ENCODE peak calls at places on chromosome 1, in six cellular contexts. X is activated naive CD4-positive, alpha-beta T cell treated with anti-CD3 and anti-CD28 coated beads, Interleukin-2, amount 50 U/mL, for 16 hours; Q is NCI-H774; Y is breast epithelium; G is Peyer's patch; F is foreskin fibroblast. P is an unnamed sample.

GRCh38 chr1:44559361-44559760 is 114.9 kb downstream of the TMEM53 start:
- DNase-seq in X (no peak), Q (no peak), Y (no peak), G (no peak), F (no peak), P (no peak)

GRCh38 chr1:209884249-209884648 is 53.8 kb upstream of the SYT14 start:
- DNase-seq in X (no peak), Q (no peak), Y (no peak), G (no peak), F (peak; percentile 49), P (no peak)

GRCh38 chr1:54278941-54279422 is 79.0 kb downstream of the MRPL37 start:
- DNase-seq in X (no peak), Q (no peak), Y (no peak), G (no peak), F (peak; percentile 20), P (no peak)

GRCh38 chr1:156129687-156130577 is 15.4 kb downstream of the LMNA start:
- DNase-seq in X (peak; percentile 78), Q (peak; percentile 33), Y (peak; percentile 92), G (peak; percentile 93), F (peak; percentile 99), P (peak; percentile 57)

GRCh38 chr1:11307837-11308236 is 34.8 kb downstream of the UBIAD1 start:
- DNase-seq in X (no peak), Q (no peak), Y (no peak), G (no peak), F (no peak), P (no peak)

GRCh38 chr1:238619652-238620051 is 728.9 kb upstream of the ZP4 start:
- DNase-seq in X (no peak), Q (no peak), Y (no peak), G (no peak), F (no peak), P (no peak)

GRCh38 chr1:50977575-50978143 is 7.6 kb downstream of the CDKN2C start:
- DNase-seq in X (peak; percentile 18), Q (peak; percentile 83), Y (no peak), G (peak; percentile 73), F (peak; percentile 81), P (peak; percentile 70)

GRCh38 chr1:234743866-234744581 is 134.0 kb upstream of the IRF2BP2 start:
- DNase-seq in X (no peak), Q (no peak), Y (no peak), G (no peak), F (peak; percentile 57), P (peak; percentile 76)